ENCODE peak calls at places on chromosome 17, in six cellular contexts. One of them, this sample, is unnamed.

GRCh38 chr17:78360371-78361226 is 722 bp upstream of the SOCS3 start:
- DNase-seq in IMR-90: peak; percentile 80
- DNase-seq in H1: peak; percentile 73
- DNase-seq in mammary epithelial cell: peak; percentile 81
- DNase-seq in H9: peak; percentile 99
- DNase-seq in hepatocyte: peak; percentile 96
- DNase-seq in this sample: no peak

GRCh38 chr17:57144567-57144966 is 59.5 kb downstream of the AKAP1 start:
- DNase-seq in IMR-90: no peak
- DNase-seq in H1: no peak
- DNase-seq in mammary epithelial cell: no peak
- DNase-seq in H9: peak; percentile 57
- DNase-seq in hepatocyte: no peak
- DNase-seq in this sample: no peak

GRCh38 chr17:71801301-71801700 is 319.5 kb upstream of the SOX9 start:
- DNase-seq in IMR-90: no peak
- DNase-seq in H1: no peak
- DNase-seq in mammary epithelial cell: no peak
- DNase-seq in H9: no peak
- DNase-seq in hepatocyte: no peak
- DNase-seq in this sample: no peak

GRCh38 chr17:72432881-72433280 is 312.1 kb downstream of the SOX9 start:
- DNase-seq in IMR-90: no peak
- DNase-seq in H1: no peak
- DNase-seq in mammary epithelial cell: peak; percentile 57
- DNase-seq in H9: no peak
- DNase-seq in hepatocyte: no peak
- DNase-seq in this sample: no peak

GRCh38 chr17:31595666-31596381 is 204.3 kb downstream of the RAB11FIP4 start:
- DNase-seq in IMR-90: no peak
- DNase-seq in H1: no peak
- DNase-seq in mammary epithelial cell: no peak
- DNase-seq in H9: no peak
- DNase-seq in hepatocyte: peak; percentile 31
- DNase-seq in this sample: no peak

GRCh38 chr17:18179221-18179620 is 4.4 kb upstream of the ALKBH5 start:
- DNase-seq in IMR-90: no peak
- DNase-seq in H1: no peak
- DNase-seq in mammary epithelial cell: no peak
- DNase-seq in H9: no peak
- DNase-seq in hepatocyte: peak; percentile 28
- DNase-seq in this sample: no peak

GRCh38 chr17:13544292-13544691 is 57.4 kb downstream of the HS3ST3A1 start:
- DNase-seq in IMR-90: peak; percentile 98
- DNase-seq in H1: peak; percentile 9
- DNase-seq in mammary epithelial cell: peak; percentile 89
- DNase-seq in H9: no peak
- DNase-seq in hepatocyte: peak; percentile 69
- DNase-seq in this sample: peak; percentile 5

GRCh38 chr17:79464310-79465010 is 146.4 kb downstream of the RBFOX3 start:
- DNase-seq in IMR-90: no peak
- DNase-seq in H1: no peak
- DNase-seq in mammary epithelial cell: no peak
- DNase-seq in H9: no peak
- DNase-seq in hepatocyte: no peak
- DNase-seq in this sample: no peak

GRCh38 chr17:79800325-79801155 is 3.7 kb upstream of the CBX8 start:
- DNase-seq in IMR-90: peak; percentile 39
- DNase-seq in H1: no peak
- DNase-seq in mammary epithelial cell: peak; percentile 46
- DNase-seq in H9: peak; percentile 93
- DNase-seq in hepatocyte: peak; percentile 76
- DNase-seq in this sample: no peak

GRCh38 chr17:1785925-1786324 is 24.1 kb downstream of the SERPINF1 start:
- DNase-seq in IMR-90: no peak
- DNase-seq in H1: no peak
- DNase-seq in mammary epithelial cell: no peak
- DNase-seq in H9: no peak
- DNase-seq in hepatocyte: no peak
- DNase-seq in this sample: no peak
- H3K4me2 ChIP-seq in IMR-90: no peak overlapping the region
- H3K4me2 ChIP-seq in H1: no peak overlapping the region
- H3K4me2 ChIP-seq in mammary epithelial cell: no peak overlapping the region
- H3K4me2 ChIP-seq in H9: no peak overlapping the region
- H3K4me2 ChIP-seq in hepatocyte: no peak overlapping the region
- H3K4me2 ChIP-seq in this sample: no peak overlapping the region

DNA sequence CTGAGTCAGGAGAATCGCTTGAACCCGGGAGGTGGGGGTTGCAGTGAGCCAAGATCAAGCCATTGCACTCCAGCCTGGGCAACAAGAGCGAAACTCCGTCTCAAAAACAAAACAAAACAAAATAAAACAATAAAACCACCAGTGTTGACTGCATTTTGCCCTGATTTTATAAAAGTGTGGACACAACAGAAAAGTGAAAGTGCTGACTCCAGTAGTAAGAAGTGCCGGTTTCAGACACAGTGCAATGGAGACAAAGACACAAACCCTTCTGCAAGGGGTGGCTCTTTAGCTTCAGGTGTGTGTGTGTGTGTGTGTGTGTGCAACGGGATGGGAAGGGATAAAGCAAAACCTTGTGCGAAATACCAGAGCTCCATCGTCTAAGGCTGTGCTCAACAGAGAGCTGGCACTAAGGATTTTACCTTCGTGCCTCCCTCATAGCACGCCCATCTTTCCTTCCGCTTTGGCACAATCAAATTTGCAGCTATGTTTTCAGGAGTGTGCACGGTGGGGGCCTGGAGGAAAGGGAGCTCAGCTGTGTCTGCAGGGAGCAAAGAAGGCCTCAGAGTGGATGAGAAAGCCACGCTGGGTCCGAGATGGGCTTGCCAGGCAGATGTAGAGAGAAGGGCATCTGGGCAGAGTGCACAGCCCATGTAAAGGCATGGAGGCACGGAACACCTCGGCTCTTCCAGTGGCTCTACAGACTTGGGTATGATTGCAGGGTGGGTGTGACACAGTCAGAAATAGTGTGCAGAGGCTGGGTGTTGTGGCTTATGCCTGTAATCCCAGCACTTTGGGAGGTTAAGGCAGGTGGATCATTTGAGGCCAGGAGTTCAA is 15.5 kb downstream of the MXRA7 start:
- DNase-seq in IMR-90: no peak
- DNase-seq in H1: no peak
- DNase-seq in mammary epithelial cell: peak; percentile 31
- DNase-seq in H9: no peak
- DNase-seq in hepatocyte: no peak
- DNase-seq in this sample: no peak
- H3K4me2 ChIP-seq in IMR-90: peak overlapping the region; percentile 13
- H3K4me2 ChIP-seq in H1: no peak overlapping the region
- H3K4me2 ChIP-seq in mammary epithelial cell: peak overlapping the region; percentile 86
- H3K4me2 ChIP-seq in H9: no peak overlapping the region
- H3K4me2 ChIP-seq in hepatocyte: no peak overlapping the region
- H3K4me2 ChIP-seq in this sample: peak overlapping the region; percentile 67

DNA sequence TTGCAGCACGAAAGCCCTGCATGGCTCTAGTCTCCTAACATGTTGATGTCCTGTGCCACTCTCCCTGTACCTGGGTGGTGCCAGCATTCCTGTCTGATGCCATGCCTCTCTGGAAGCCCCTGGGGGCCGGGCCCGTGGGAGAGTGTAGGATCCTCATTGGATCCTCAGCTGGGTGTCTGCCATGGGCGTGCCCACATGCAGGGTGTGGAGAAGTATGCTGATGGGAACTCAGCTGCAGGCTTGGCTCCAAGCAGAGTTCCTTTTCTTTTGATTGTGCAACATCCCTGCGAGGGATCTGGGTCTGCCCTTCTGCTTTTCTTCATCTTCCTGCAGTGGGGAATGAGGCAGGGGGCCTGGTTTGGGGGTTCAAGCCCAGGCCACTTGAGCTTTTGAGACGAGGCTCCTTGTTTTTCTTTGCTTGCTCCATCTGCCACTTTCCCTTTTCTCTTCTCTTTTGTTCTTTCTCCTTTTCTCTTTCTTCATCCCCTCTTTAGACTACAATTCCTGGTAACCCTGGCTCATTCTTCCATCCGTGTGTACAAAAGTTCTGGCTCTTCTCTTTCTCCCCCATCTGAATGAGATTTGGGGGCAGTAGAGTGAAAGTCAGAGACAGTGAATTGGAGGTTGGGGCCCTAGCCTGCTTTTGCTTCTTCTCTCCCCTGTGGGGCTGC is 32.9 kb downstream of the KSR1 start:
- DNase-seq in IMR-90: peak; percentile 59
- DNase-seq in H1: no peak
- DNase-seq in mammary epithelial cell: peak; percentile 35
- DNase-seq in H9: no peak
- DNase-seq in hepatocyte: peak; percentile 41
- DNase-seq in this sample: no peak
- H3K4me2 ChIP-seq in IMR-90: peak overlapping the region; percentile 50
- H3K4me2 ChIP-seq in H1: peak overlapping the region; percentile 1
- H3K4me2 ChIP-seq in mammary epithelial cell: no peak overlapping the region
- H3K4me2 ChIP-seq in H9: no peak overlapping the region
- H3K4me2 ChIP-seq in hepatocyte: peak overlapping the region; percentile 42
- H3K4me2 ChIP-seq in this sample: no peak overlapping the region

GRCh38 chr17:385836-386144 is 33.2 kb upstream of the RPH3AL start:
- DNase-seq in IMR-90: no peak
- DNase-seq in H1: no peak
- DNase-seq in mammary epithelial cell: no peak
- DNase-seq in H9: no peak
- DNase-seq in hepatocyte: no peak
- DNase-seq in this sample: no peak

GRCh38 chr17:385195-385835 is 32.7 kb upstream of the RPH3AL start:
- DNase-seq in IMR-90: no peak
- DNase-seq in H1: no peak
- DNase-seq in mammary epithelial cell: peak; percentile 14
- DNase-seq in H9: peak; percentile 63
- DNase-seq in hepatocyte: peak; percentile 74
- DNase-seq in this sample: no peak

GRCh38 chr17:386145-386876 is 33.7 kb upstream of the RPH3AL start:
- DNase-seq in IMR-90: no peak
- DNase-seq in H1: no peak
- DNase-seq in mammary epithelial cell: peak; percentile 24
- DNase-seq in H9: peak; percentile 86
- DNase-seq in hepatocyte: peak; percentile 87
- DNase-seq in this sample: no peak

GRCh38 chr17:383771-384621 is 31.4 kb upstream of the RPH3AL start:
- DNase-seq in IMR-90: no peak
- DNase-seq in H1: no peak
- DNase-seq in mammary epithelial cell: no peak
- DNase-seq in H9: no peak
- DNase-seq in hepatocyte: no peak
- DNase-seq in this sample: no peak

DNA sequence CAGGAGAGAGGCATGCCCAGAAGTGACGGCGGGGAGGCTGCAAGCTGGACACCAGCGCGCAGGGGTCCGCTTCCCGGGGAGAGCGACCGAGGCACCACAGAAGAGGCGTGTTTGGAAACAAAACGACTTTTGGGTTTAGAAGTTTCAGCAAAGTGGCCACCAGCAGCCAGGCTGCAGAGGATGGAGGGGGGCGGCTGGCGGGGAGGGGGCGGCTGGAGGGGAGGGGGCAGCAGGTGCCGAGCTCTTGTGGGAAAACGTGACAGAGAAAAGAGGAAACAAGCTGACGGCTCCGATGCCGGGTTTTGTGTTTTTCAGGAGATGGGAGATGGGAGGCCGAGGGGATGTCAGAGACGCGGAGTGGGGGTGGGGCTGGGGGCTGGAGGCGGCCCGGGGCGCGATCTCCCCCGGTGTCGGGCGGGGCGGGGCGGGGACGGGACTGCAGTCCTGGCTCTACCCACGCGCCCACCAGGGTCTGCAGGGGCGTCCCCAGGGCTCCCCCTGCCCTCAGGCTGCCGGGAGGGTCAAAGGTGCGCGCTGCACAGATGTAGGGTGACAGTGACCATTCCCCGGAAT is 32.1 kb upstream of the RPH3AL start:
- DNase-seq in IMR-90: no peak
- DNase-seq in H1: no peak
- DNase-seq in mammary epithelial cell: no peak
- DNase-seq in H9: no peak
- DNase-seq in hepatocyte: no peak
- DNase-seq in this sample: no peak
- H3K4me2 ChIP-seq in IMR-90: peak overlapping the region; percentile 79
- H3K4me2 ChIP-seq in H1: peak overlapping the region; percentile 91
- H3K4me2 ChIP-seq in mammary epithelial cell: no peak overlapping the region
- H3K4me2 ChIP-seq in H9: peak overlapping the region; percentile 67
- H3K4me2 ChIP-seq in hepatocyte: peak overlapping the region; percentile 99
- H3K4me2 ChIP-seq in this sample: no peak overlapping the region

GRCh38 chr17:3558603-3559269 is 1.1 kb upstream of the TRPV3 start:
- DNase-seq in IMR-90: peak; percentile 92
- DNase-seq in H1: no peak
- DNase-seq in mammary epithelial cell: peak; percentile 98
- DNase-seq in H9: peak; percentile 55
- DNase-seq in hepatocyte: no peak
- DNase-seq in this sample: peak; percentile 95
- H3K4me2 ChIP-seq in IMR-90: peak overlapping the region; percentile 32
- H3K4me2 ChIP-seq in H1: no peak overlapping the region
- H3K4me2 ChIP-seq in mammary epithelial cell: peak overlapping the region; percentile 44
- H3K4me2 ChIP-seq in H9: no peak overlapping the region
- H3K4me2 ChIP-seq in hepatocyte: no peak overlapping the region
- H3K4me2 ChIP-seq in this sample: peak overlapping the region; percentile 55

DNA sequence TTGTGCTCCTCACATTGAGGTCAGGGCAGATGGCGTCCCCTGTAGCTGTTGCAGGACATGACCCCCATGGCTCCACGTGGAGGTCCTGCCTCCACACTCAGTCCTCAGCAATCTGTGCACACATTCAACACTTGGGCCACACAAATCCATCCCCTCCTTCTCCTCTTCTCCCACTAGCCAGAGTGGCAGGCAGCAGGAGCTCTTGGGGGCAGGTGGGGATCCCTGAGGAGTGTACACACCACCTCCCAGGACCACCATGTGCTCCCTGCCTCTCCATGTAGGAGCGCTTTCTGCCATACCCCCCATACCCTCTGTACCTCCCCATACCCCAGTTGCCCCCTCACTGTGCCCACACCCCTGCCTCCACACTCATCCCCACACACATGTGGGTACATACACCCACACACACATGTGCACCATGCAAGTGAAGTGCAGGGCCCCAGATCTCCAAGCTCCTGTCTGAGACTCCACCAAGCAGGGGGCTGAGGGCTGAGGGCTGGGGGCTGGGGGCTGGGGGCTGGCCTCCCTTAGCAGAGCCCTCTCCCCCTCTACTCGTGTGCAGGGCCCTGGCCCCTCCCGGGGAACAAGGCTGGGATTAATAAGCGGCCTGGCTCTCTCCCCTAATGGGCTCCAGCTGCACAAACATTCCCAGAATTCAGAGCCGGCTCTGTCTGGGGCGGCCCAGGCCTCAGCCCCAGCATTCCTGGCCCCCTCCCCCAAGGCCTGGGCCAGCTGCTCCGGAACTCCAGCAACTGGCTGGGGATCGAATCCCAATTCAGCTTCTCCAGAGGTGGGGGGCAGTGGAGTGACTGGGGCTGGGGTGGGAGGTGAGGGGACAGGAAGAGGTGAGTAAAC is 48.2 kb upstream of the MEIOC start:
- DNase-seq in IMR-90: peak; percentile 74
- DNase-seq in H1: peak; percentile 31
- DNase-seq in mammary epithelial cell: no peak
- DNase-seq in H9: peak; percentile 76
- DNase-seq in hepatocyte: peak; percentile 32
- DNase-seq in this sample: no peak
- H3K4me2 ChIP-seq in IMR-90: no peak overlapping the region
- H3K4me2 ChIP-seq in H1: no peak overlapping the region
- H3K4me2 ChIP-seq in mammary epithelial cell: no peak overlapping the region
- H3K4me2 ChIP-seq in H9: no peak overlapping the region
- H3K4me2 ChIP-seq in hepatocyte: no peak overlapping the region
- H3K4me2 ChIP-seq in this sample: no peak overlapping the region